ENCODE peak calls at places on chromosome 7, in six cellular contexts. D is cardiac muscle cell; B is NCI-H446; X is activated T-cell treated with anti-CD3 and anti-CD28 coated beads for 1 hour; A is HT1080; P is activated CD8-positive, alpha-beta T cell treated with anti-CD3 and anti-CD28 coated beads for 36 hours. U is an unnamed sample.

GRCh38 chr7:104444019-104444418 is 115.6 kb downstream of the LHFPL3 start:
- DNase-seq in D (no peak), B (no peak), X (no peak), A (no peak), P (no peak), U (no peak)

GRCh38 chr7:75915416-75916156 is 631 bp downstream of the POR start:
- DNase-seq in D (no peak), B (no peak), X (peak), A (no peak), P (peak), U (peak)

GRCh38 chr7:23383225-23383624 is 84.1 kb downstream of the MALSU1 start:
- DNase-seq in D (no peak), B (no peak), X (no peak), A (peak), P (no peak), U (no peak)

GRCh38 chr7:155170331-155170730 is 100.2 kb downstream of the HTR5A start:
- DNase-seq in D (no peak), B (no peak), X (no peak), A (no peak), P (no peak), U (no peak)

GRCh38 chr7:22653981-22654380 is 73.0 kb upstream of the IL6 start:
- DNase-seq in D (no peak), B (no peak), X (no peak), A (no peak), P (no peak), U (no peak)

GRCh38 chr7:158546626-158547025 is 41.0 kb downstream of the PTPRN2 start:
- DNase-seq in D (no peak), B (no peak), X (no peak), A (no peak), P (no peak), U (no peak)

GRCh38 chr7:50261593-50261992 is 42.9 kb upstream of the IKZF1 start:
- DNase-seq in D (no peak), B (no peak), X (no peak), A (no peak), P (peak), U (no peak)

GRCh38 chr7:122013070-122013469 is 131.0 kb downstream of the AASS start:
- DNase-seq in D (no peak), B (no peak), X (no peak), A (peak), P (peak), U (no peak)

GRCh38 chr7:136998495-136998894 is 130.0 kb downstream of the CHRM2 start:
- DNase-seq in D (no peak), B (no peak), X (no peak), A (no peak), P (no peak), U (no peak)

GRCh38 chr7:1530946-1531262 is 402 bp downstream of the MAFK start:
- DNase-seq in D (no peak), B (no peak), X (peak), A (no peak), P (peak), U (peak)

GRCh38 chr7:106770191-106770590 is 94.9 kb upstream of the PIK3CG start:
- DNase-seq in D (no peak), B (no peak), X (no peak), A (peak), P (no peak), U (no peak)

GRCh38 chr7:75729851-75730274 is 8.9 kb downstream of the HIP1 start:
- DNase-seq in D (no peak), B (no peak), X (no peak), A (no peak), P (no peak), U (no peak)

GRCh38 chr7:122546496-122546895 is 152.4 kb downstream of the RNF133 start:
- DNase-seq in D (no peak), B (no peak), X (no peak), A (no peak), P (no peak), U (no peak)